ENCODE peak calls at places on chromosome 14, in eight cellular contexts. One of them, this sample, is unnamed.

GRCh38 chr14:59582161-59582560 is 5.5 kb upstream of the CCDC175 start:
- DNase-seq in progenitor cell of endocrine pancreas: no peak
- DNase-seq in psoas muscle: no peak
- DNase-seq in testis: no peak
- DNase-seq in Calu3: no peak
- DNase-seq in nephron progenitor cell: no peak
- DNase-seq in ovary: no peak
- DNase-seq in foreskin fibroblast: no peak
- DNase-seq in this sample: no peak

GRCh38 chr14:80164991-80165390 is 46.3 kb downstream of the DIO2 start:
- DNase-seq in nephron progenitor cell: no peak
- DNase-seq in psoas muscle: no peak
- DNase-seq in ovary: no peak
- DNase-seq in progenitor cell of endocrine pancreas: no peak
- DNase-seq in foreskin fibroblast: peak
- DNase-seq in Calu3: no peak
- DNase-seq in testis: no peak
- DNase-seq in this sample: no peak

GRCh38 chr14:72594099-72594901 is 299.6 kb downstream of the DPF3 start:
- DNase-seq in ovary: no peak
- DNase-seq in Calu3: no peak
- DNase-seq in psoas muscle: no peak
- DNase-seq in progenitor cell of endocrine pancreas: no peak
- DNase-seq in testis: no peak
- DNase-seq in foreskin fibroblast: no peak
- DNase-seq in nephron progenitor cell: no peak
- DNase-seq in this sample: no peak

GRCh38 chr14:64844272-64844671 is 35.4 kb downstream of the SPTB start:
- DNase-seq in ovary: no peak
- DNase-seq in psoas muscle: no peak
- DNase-seq in foreskin fibroblast: no peak
- DNase-seq in testis: no peak
- DNase-seq in nephron progenitor cell: no peak
- DNase-seq in Calu3: no peak
- DNase-seq in progenitor cell of endocrine pancreas: no peak
- DNase-seq in this sample: no peak

GRCh38 chr14:38496092-38496491 is 240.2 kb upstream of the CLEC14A start:
- DNase-seq in ovary: no peak
- DNase-seq in nephron progenitor cell: no peak
- DNase-seq in psoas muscle: no peak
- DNase-seq in testis: no peak
- DNase-seq in Calu3: no peak
- DNase-seq in progenitor cell of endocrine pancreas: no peak
- DNase-seq in foreskin fibroblast: no peak
- DNase-seq in this sample: no peak

GRCh38 chr14:64212666-64213065 is 81.5 kb downstream of the ESR2 start:
- DNase-seq in progenitor cell of endocrine pancreas: no peak
- DNase-seq in testis: peak
- DNase-seq in foreskin fibroblast: no peak
- DNase-seq in nephron progenitor cell: no peak
- DNase-seq in ovary: no peak
- DNase-seq in Calu3: no peak
- DNase-seq in psoas muscle: no peak
- DNase-seq in this sample: no peak

GRCh38 chr14:99524804-99525698 is 43.8 kb downstream of the CCNK start:
- DNase-seq in progenitor cell of endocrine pancreas: no peak
- DNase-seq in nephron progenitor cell: no peak
- DNase-seq in Calu3: peak
- DNase-seq in testis: no peak
- DNase-seq in ovary: no peak
- DNase-seq in psoas muscle: peak
- DNase-seq in foreskin fibroblast: no peak
- DNase-seq in this sample: no peak

GRCh38 chr14:92568621-92569479 is 55.3 kb downstream of the RIN3 start:
- DNase-seq in ovary: no peak
- DNase-seq in progenitor cell of endocrine pancreas: no peak
- DNase-seq in psoas muscle: peak
- DNase-seq in nephron progenitor cell: no peak
- DNase-seq in Calu3: peak
- DNase-seq in foreskin fibroblast: no peak
- DNase-seq in testis: peak
- DNase-seq in this sample: no peak

GRCh38 chr14:53896773-53897172 is 59.9 kb downstream of the BMP4 start:
- DNase-seq in progenitor cell of endocrine pancreas: no peak
- DNase-seq in ovary: no peak
- DNase-seq in Calu3: no peak
- DNase-seq in testis: no peak
- DNase-seq in psoas muscle: no peak
- DNase-seq in nephron progenitor cell: no peak
- DNase-seq in foreskin fibroblast: peak
- DNase-seq in this sample: no peak

GRCh38 chr14:104267895-104268294 is 129.5 kb downstream of the KIF26A start:
- DNase-seq in foreskin fibroblast: no peak
- DNase-seq in ovary: peak
- DNase-seq in Calu3: no peak
- DNase-seq in psoas muscle: no peak
- DNase-seq in progenitor cell of endocrine pancreas: no peak
- DNase-seq in nephron progenitor cell: no peak
- DNase-seq in testis: no peak
- DNase-seq in this sample: peak

GRCh38 chr14:23146423-23146910 is 27.4 kb upstream of the CEBPE start:
- DNase-seq in Calu3: no peak
- DNase-seq in foreskin fibroblast: no peak
- DNase-seq in psoas muscle: peak
- DNase-seq in ovary: no peak
- DNase-seq in progenitor cell of endocrine pancreas: no peak
- DNase-seq in nephron progenitor cell: no peak
- DNase-seq in testis: no peak
- DNase-seq in this sample: no peak

GRCh38 chr14:61872452-61872851 is 110.2 kb downstream of the SNAPC1 start:
- DNase-seq in ovary: no peak
- DNase-seq in testis: no peak
- DNase-seq in Calu3: no peak
- DNase-seq in nephron progenitor cell: no peak
- DNase-seq in foreskin fibroblast: no peak
- DNase-seq in psoas muscle: no peak
- DNase-seq in progenitor cell of endocrine pancreas: no peak
- DNase-seq in this sample: no peak

GRCh38 chr14:63933110-63933509 is 80.3 kb downstream of the SYNE2 start:
- DNase-seq in foreskin fibroblast: no peak
- DNase-seq in ovary: no peak
- DNase-seq in Calu3: no peak
- DNase-seq in progenitor cell of endocrine pancreas: no peak
- DNase-seq in nephron progenitor cell: no peak
- DNase-seq in psoas muscle: no peak
- DNase-seq in testis: no peak
- DNase-seq in this sample: no peak

GRCh38 chr14:99681832-99682148 is 2.3 kb upstream of the CYP46A1 start:
- DNase-seq in progenitor cell of endocrine pancreas: no peak
- DNase-seq in nephron progenitor cell: no peak
- DNase-seq in psoas muscle: no peak
- DNase-seq in foreskin fibroblast: no peak
- DNase-seq in Calu3: no peak
- DNase-seq in testis: no peak
- DNase-seq in ovary: no peak
- DNase-seq in this sample: no peak

GRCh38 chr14:69760810-69761209 is 6.1 kb upstream of the SRSF5 start:
- DNase-seq in ovary: no peak
- DNase-seq in psoas muscle: no peak
- DNase-seq in testis: no peak
- DNase-seq in nephron progenitor cell: no peak
- DNase-seq in Calu3: no peak
- DNase-seq in foreskin fibroblast: no peak
- DNase-seq in progenitor cell of endocrine pancreas: no peak
- DNase-seq in this sample: no peak

GRCh38 chr14:67331368-67332125 is 28.1 kb downstream of the ATP6V1D start:
- DNase-seq in testis: no peak
- DNase-seq in nephron progenitor cell: no peak
- DNase-seq in psoas muscle: no peak
- DNase-seq in ovary: no peak
- DNase-seq in foreskin fibroblast: peak
- DNase-seq in Calu3: no peak
- DNase-seq in progenitor cell of endocrine pancreas: no peak
- DNase-seq in this sample: no peak

GRCh38 chr14:99230271-99231141 is 41.5 kb downstream of the BCL11B start:
- DNase-seq in foreskin fibroblast: no peak
- DNase-seq in progenitor cell of endocrine pancreas: no peak
- DNase-seq in testis: no peak
- DNase-seq in nephron progenitor cell: no peak
- DNase-seq in ovary: no peak
- DNase-seq in psoas muscle: no peak
- DNase-seq in Calu3: no peak
- DNase-seq in this sample: no peak

GRCh38 chr14:56659964-56660551 is 80.5 kb downstream of the TMEM260 start:
- DNase-seq in progenitor cell of endocrine pancreas: no peak
- DNase-seq in testis: no peak
- DNase-seq in foreskin fibroblast: peak
- DNase-seq in psoas muscle: no peak
- DNase-seq in nephron progenitor cell: no peak
- DNase-seq in ovary: no peak
- DNase-seq in Calu3: peak
- DNase-seq in this sample: no peak

GRCh38 chr14:74574092-74574438 is 38.0 kb downstream of the LTBP2 start:
- DNase-seq in foreskin fibroblast: no peak
- DNase-seq in Calu3: no peak
- DNase-seq in testis: no peak
- DNase-seq in psoas muscle: no peak
- DNase-seq in ovary: no peak
- DNase-seq in nephron progenitor cell: no peak
- DNase-seq in progenitor cell of endocrine pancreas: no peak
- DNase-seq in this sample: no peak

GRCh38 chr14:94269156-94269555 is 23.9 kb downstream of the SERPINA10 start:
- DNase-seq in ovary: no peak
- DNase-seq in foreskin fibroblast: no peak
- DNase-seq in Calu3: peak
- DNase-seq in nephron progenitor cell: no peak
- DNase-seq in progenitor cell of endocrine pancreas: no peak
- DNase-seq in testis: peak
- DNase-seq in psoas muscle: no peak
- DNase-seq in this sample: no peak

GRCh38 chr14:32576088-32576795 is 247.1 kb downstream of the AKAP6 start:
- DNase-seq in Calu3: peak
- DNase-seq in psoas muscle: no peak
- DNase-seq in foreskin fibroblast: no peak
- DNase-seq in ovary: peak
- DNase-seq in nephron progenitor cell: peak
- DNase-seq in progenitor cell of endocrine pancreas: peak
- DNase-seq in testis: peak
- DNase-seq in this sample: peak

GRCh38 chr14:55968741-55969140 is 149.5 kb upstream of the PELI2 start:
- DNase-seq in ovary: no peak
- DNase-seq in nephron progenitor cell: no peak
- DNase-seq in foreskin fibroblast: no peak
- DNase-seq in progenitor cell of endocrine pancreas: no peak
- DNase-seq in Calu3: no peak
- DNase-seq in psoas muscle: no peak
- DNase-seq in testis: no peak
- DNase-seq in this sample: no peak

GRCh38 chr14:89302396-89302950 is 114.6 kb downstream of the FOXN3 start:
- DNase-seq in nephron progenitor cell: no peak
- DNase-seq in testis: no peak
- DNase-seq in psoas muscle: no peak
- DNase-seq in ovary: no peak
- DNase-seq in foreskin fibroblast: no peak
- DNase-seq in progenitor cell of endocrine pancreas: no peak
- DNase-seq in Calu3: no peak
- DNase-seq in this sample: no peak

GRCh38 chr14:100417466-100417865 is 94.3 kb downstream of the SLC25A47 start:
- DNase-seq in foreskin fibroblast: peak
- DNase-seq in progenitor cell of endocrine pancreas: peak
- DNase-seq in psoas muscle: peak
- DNase-seq in testis: peak
- DNase-seq in nephron progenitor cell: peak
- DNase-seq in Calu3: peak
- DNase-seq in ovary: peak
- DNase-seq in this sample: peak

GRCh38 chr14:61388976-61389576 is 67.7 kb downstream of the PRKCH start:
- DNase-seq in foreskin fibroblast: peak
- DNase-seq in nephron progenitor cell: no peak
- DNase-seq in ovary: no peak
- DNase-seq in psoas muscle: no peak
- DNase-seq in testis: no peak
- DNase-seq in progenitor cell of endocrine pancreas: no peak
- DNase-seq in Calu3: peak
- DNase-seq in this sample: no peak

GRCh38 chr14:95895720-95896119 is 19.1 kb downstream of the TUNAR start:
- DNase-seq in foreskin fibroblast: no peak
- DNase-seq in psoas muscle: no peak
- DNase-seq in Calu3: peak
- DNase-seq in testis: no peak
- DNase-seq in nephron progenitor cell: peak
- DNase-seq in ovary: no peak
- DNase-seq in progenitor cell of endocrine pancreas: no peak
- DNase-seq in this sample: peak
- TF ChIP-seq CTCF in foreskin fibroblast: peak
- TF ChIP-seq CTCF in psoas muscle: no peak
- TF ChIP-seq CTCF in Calu3: peak
- TF ChIP-seq CTCF in testis: no peak
- TF ChIP-seq CTCF in nephron progenitor cell: peak
- TF ChIP-seq CTCF in ovary: no peak
- TF ChIP-seq CTCF in progenitor cell of endocrine pancreas: peak
- TF ChIP-seq CTCF in this sample: peak

GRCh38 chr14:106848330-106849121 is 1322.1 kb downstream of the TMEM121 start:
- DNase-seq in testis: no peak
- DNase-seq in ovary: peak
- DNase-seq in progenitor cell of endocrine pancreas: no peak
- DNase-seq in foreskin fibroblast: no peak
- DNase-seq in nephron progenitor cell: no peak
- DNase-seq in Calu3: peak
- DNase-seq in psoas muscle: no peak
- DNase-seq in this sample: no peak
- TF ChIP-seq CTCF in testis: no peak
- TF ChIP-seq CTCF in ovary: peak
- TF ChIP-seq CTCF in progenitor cell of endocrine pancreas: no peak
- TF ChIP-seq CTCF in foreskin fibroblast: no peak
- TF ChIP-seq CTCF in nephron progenitor cell: no peak
- TF ChIP-seq CTCF in Calu3: peak
- TF ChIP-seq CTCF in psoas muscle: no peak
- TF ChIP-seq CTCF in this sample: no peak

GRCh38 chr14:90720336-90720735 is 95.9 kb downstream of the TTC7B start:
- DNase-seq in ovary: no peak
- DNase-seq in testis: no peak
- DNase-seq in foreskin fibroblast: no peak
- DNase-seq in Calu3: no peak
- DNase-seq in progenitor cell of endocrine pancreas: no peak
- DNase-seq in nephron progenitor cell: no peak
- DNase-seq in psoas muscle: no peak
- DNase-seq in this sample: no peak
- TF ChIP-seq CTCF in ovary: no peak
- TF ChIP-seq CTCF in testis: no peak
- TF ChIP-seq CTCF in foreskin fibroblast: no peak
- TF ChIP-seq CTCF in Calu3: no peak
- TF ChIP-seq CTCF in progenitor cell of endocrine pancreas: no peak
- TF ChIP-seq CTCF in nephron progenitor cell: no peak
- TF ChIP-seq CTCF in psoas muscle: no peak
- TF ChIP-seq CTCF in this sample: no peak

DNA sequence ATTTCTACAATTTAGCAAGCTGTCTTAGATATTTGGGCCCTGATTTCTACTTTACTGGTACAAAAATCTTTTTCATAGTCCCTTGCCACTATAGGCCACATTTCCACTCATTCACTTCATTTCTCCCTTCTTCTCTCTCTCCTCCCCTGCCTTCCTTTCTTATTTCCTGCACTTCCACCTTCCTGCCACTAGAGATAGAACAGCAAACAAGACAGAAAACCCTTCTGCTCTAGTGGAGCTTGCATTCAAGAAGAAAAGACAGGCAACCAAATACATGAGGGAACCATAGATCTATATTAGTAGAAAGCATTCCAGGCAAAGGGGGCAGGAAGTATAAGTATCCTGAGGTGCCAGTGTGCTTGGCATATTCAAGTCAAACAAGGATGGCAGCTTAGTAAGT is 623.5 kb downstream of the FLRT2 start:
- DNase-seq in nephron progenitor cell: no peak
- DNase-seq in psoas muscle: no peak
- DNase-seq in ovary: no peak
- DNase-seq in testis: no peak
- DNase-seq in progenitor cell of endocrine pancreas: no peak
- DNase-seq in foreskin fibroblast: no peak
- DNase-seq in Calu3: no peak
- DNase-seq in this sample: no peak
- TF ChIP-seq CTCF in nephron progenitor cell: peak
- TF ChIP-seq CTCF in psoas muscle: no peak
- TF ChIP-seq CTCF in ovary: no peak
- TF ChIP-seq CTCF in testis: peak
- TF ChIP-seq CTCF in progenitor cell of endocrine pancreas: peak
- TF ChIP-seq CTCF in foreskin fibroblast: peak
- TF ChIP-seq CTCF in Calu3: no peak
- TF ChIP-seq CTCF in this sample: peak